ENCODE peak calls at places on chromosomes 16 and 17, in four cellular contexts. W is ascending aorta, A is GM23248, P is cardiac fibroblast. E is an unnamed sample.

GRCh38 chr17:55303701-55304145 is 39.0 kb downstream of the HLF start:
- DNase-seq in W (no peak), A (peak), P (peak), E (no peak)

GRCh38 chr16:84144301-84144858 is 597 bp downstream of the HSDL1 start:
- DNase-seq in W (no peak), A (peak), P (peak), E (peak)

GRCh38 chr17:55620023-55620422 is 102.6 kb downstream of the TMEM100 start:
- DNase-seq in W (no peak), A (no peak), P (no peak), E (no peak)

GRCh38 chr17:65345261-65346060 is 208.3 kb downstream of the RGS9 start:
- DNase-seq in W (no peak), A (no peak), P (no peak), E (no peak)

GRCh38 chr16:56279132-56279531 is 87.8 kb downstream of the GNAO1 start:
- DNase-seq in W (no peak), A (no peak), P (no peak), E (no peak)

GRCh38 chr16:55499951-55500350 is 8.9 kb upstream of the LPCAT2 start:
- DNase-seq in W (no peak), A (peak), P (peak), E (no peak)

GRCh38 chr17:29138991-29139682 is 41.1 kb downstream of the MYO18A start:
- DNase-seq in W (no peak), A (peak), P (no peak), E (no peak)

GRCh38 chr16:26051078-26051477 is 359.3 kb downstream of the HS3ST4 start:
- DNase-seq in W (no peak), A (no peak), P (no peak), E (no peak)

GRCh38 chr17:35132816-35133550 is 9.1 kb downstream of the NLE1 start:
- DNase-seq in W (no peak), A (no peak), P (no peak), E (no peak)

GRCh38 chr16:4327782-4328579 is 12.1 kb downstream of the GLIS2 start:
- DNase-seq in W (no peak), A (peak), P (peak), E (no peak)

GRCh38 chr16:85755929-85756768 is 5.3 kb upstream of the C16orf74 start:
- DNase-seq in W (no peak), A (peak), P (no peak), E (no peak)

GRCh38 chr17:69012895-69013805 is 47.6 kb downstream of the ABCA9 start:
- DNase-seq in W (no peak), A (peak), P (peak), E (no peak)

GRCh38 chr17:41308251-41308917 is 725 bp downstream of the KRTAP16-1 start:
- DNase-seq in W (no peak), A (peak), P (no peak), E (peak)

GRCh38 chr17:50148226-50149098 is 2.0 kb downstream of the PPP1R9B start:
- DNase-seq in W (peak), A (peak), P (peak), E (peak)

GRCh38 chr17:8073627-8074485 is 13.7 kb downstream of the ALOX12B start:
- DNase-seq in W (no peak), A (peak), P (peak), E (peak)

GRCh38 chr16:84607694-84608093 is 10.2 kb downstream of the COTL1 start:
- DNase-seq in W (no peak), A (no peak), P (no peak), E (no peak)

GRCh38 chr17:81429353-81429774 is 34.1 kb downstream of the BAHCC1 start:
- DNase-seq in W (no peak), A (peak), P (peak), E (no peak)

GRCh38 chr16:68086336-68086821 is 1.2 kb downstream of the NFATC3 start:
- DNase-seq in W (no peak), A (peak), P (no peak), E (no peak)

GRCh38 chr17:48892940-48893645 is 506 bp downstream of the ATP5MC1 start:
- DNase-seq in W (no peak), A (peak), P (peak), E (no peak)

GRCh38 chr16:49183911-49184310 is 97.7 kb downstream of the CBLN1 start:
- DNase-seq in W (no peak), A (peak), P (no peak), E (no peak)

GRCh38 chr16:77457046-77457445 is 22.2 kb upstream of the ADAMTS18 start:
- DNase-seq in W (no peak), A (no peak), P (no peak), E (no peak)

GRCh38 chr17:79875511-79875910 is 36.3 kb upstream of the CBX4 start:
- DNase-seq in W (no peak), A (no peak), P (no peak), E (no peak)

GRCh38 chr16:12522334-12522733 is 281.4 kb downstream of the CPPED1 start:
- DNase-seq in W (no peak), A (no peak), P (no peak), E (no peak)

GRCh38 chr17:79955167-79955549 is 80.5 kb downstream of the TBC1D16 start:
- DNase-seq in W (no peak), A (no peak), P (no peak), E (no peak)

GRCh38 chr16:51418258-51418657 is 267.2 kb upstream of the SALL1 start:
- DNase-seq in W (no peak), A (no peak), P (no peak), E (no peak)

GRCh38 chr17:41666336-41666680 is 22.4 kb upstream of the EIF1 start:
- DNase-seq in W (no peak), A (peak), P (peak), E (peak)

GRCh38 chr17:35097776-35098175 is 21.9 kb downstream of the RAD51D start:
- DNase-seq in W (no peak), A (no peak), P (no peak), E (no peak)

GRCh38 chr16:7744546-7745294 is 412.1 kb downstream of the RBFOX1 start:
- DNase-seq in W (no peak), A (no peak), P (no peak), E (no peak)

GRCh38 chr17:80761421-80761871 is 216.8 kb downstream of the RPTOR start:
- DNase-seq in W (no peak), A (peak), P (peak), E (peak)